ENCODE peak calls at places on chromosome 12, in eight cellular contexts. J, H, S, T, L, O, W and R are unnamed samples.

GRCh38 chr12:26379777-26380467 is 184.5 kb downstream of the SSPN start:
- DNase-seq in J (no peak), H (no peak), S (no peak), T (no peak), L (no peak), O (no peak), W (no peak), R (no peak)

GRCh38 chr12:56336361-56337167 is 2.1 kb upstream of the IL23A start:
- DNase-seq in J (no peak), H (no peak), S (no peak), T (no peak), L (no peak), O (no peak), W (no peak), R (no peak)

GRCh38 chr12:43289412-43289811 is 262.6 kb downstream of the ADAMTS20 start:
- DNase-seq in J (no peak), H (no peak), S (no peak), T (no peak), L (no peak), O (no peak), W (no peak), R (no peak)

GRCh38 chr12:85468356-85469157 is 188.5 kb downstream of the ALX1 start:
- DNase-seq in J (no peak), H (no peak), S (peak), T (peak), L (peak), O (peak), W (peak), R (peak)

GRCh38 chr12:56728139-56728861 is 3.2 kb upstream of the NACA start:
- DNase-seq in J (no peak), H (no peak), S (no peak), T (no peak), L (no peak), O (no peak), W (no peak), R (no peak)

GRCh38 chr12:117098071-117098360 is 1.2 kb downstream of the TESC start:
- DNase-seq in J (no peak), H (no peak), S (no peak), T (no peak), L (no peak), O (no peak), W (no peak), R (no peak)

GRCh38 chr12:98420403-98420800 is 95.0 kb upstream of the TMPO start:
- DNase-seq in J (no peak), H (no peak), S (peak), T (no peak), L (no peak), O (no peak), W (no peak), R (no peak)

GRCh38 chr12:91577586-91578539 is 395.2 kb upstream of the DCN start:
- DNase-seq in J (no peak), H (no peak), S (no peak), T (no peak), L (peak), O (peak), W (peak), R (peak)

GRCh38 chr12:94725375-94726168 is 75.2 kb upstream of the TMCC3 start:
- DNase-seq in J (no peak), H (no peak), S (peak), T (no peak), L (peak), O (peak), W (peak), R (peak)

GRCh38 chr12:95574030-95574429 is 22.8 kb upstream of the USP44 start:
- DNase-seq in J (no peak), H (no peak), S (peak), T (no peak), L (no peak), O (no peak), W (no peak), R (no peak)

GRCh38 chr12:48388938-48389337 is 38.2 kb upstream of the ZNF641 start:
- DNase-seq in J (no peak), H (no peak), S (no peak), T (no peak), L (no peak), O (no peak), W (no peak), R (no peak)

GRCh38 chr12:124371366-124371765 is 76.5 kb downstream of the RFLNA start:
- DNase-seq in J (no peak), H (no peak), S (no peak), T (no peak), L (no peak), O (no peak), W (no peak), R (no peak)

GRCh38 chr12:98591209-98591608 is 2.3 kb upstream of the SLC25A3 start:
- DNase-seq in J (no peak), H (no peak), S (peak), T (no peak), L (no peak), O (no peak), W (no peak), R (peak)

GRCh38 chr12:13024151-13024946 is 19.8 kb upstream of the FAM234B start:
- DNase-seq in J (no peak), H (no peak), S (no peak), T (no peak), L (peak), O (peak), W (peak), R (peak)

GRCh38 chr12:115694564-115694963 is 582.9 kb downstream of the MED13L start:
- DNase-seq in J (no peak), H (no peak), S (no peak), T (no peak), L (no peak), O (no peak), W (no peak), R (no peak)

GRCh38 chr12:110247340-110248095 is 33.5 kb upstream of the ATP2A2 start:
- DNase-seq in J (no peak), H (no peak), S (peak), T (no peak), L (peak), O (no peak), W (peak), R (peak)

GRCh38 chr12:87671757-87672156 is 357.4 kb downstream of the C12orf50 start:
- DNase-seq in J (no peak), H (no peak), S (no peak), T (no peak), L (no peak), O (no peak), W (no peak), R (no peak)

GRCh38 chr12:6666211-6666610 is 3.3 kb upstream of the ING4 start:
- DNase-seq in J (no peak), H (no peak), S (no peak), T (no peak), L (no peak), O (no peak), W (no peak), R (peak)

DNA sequence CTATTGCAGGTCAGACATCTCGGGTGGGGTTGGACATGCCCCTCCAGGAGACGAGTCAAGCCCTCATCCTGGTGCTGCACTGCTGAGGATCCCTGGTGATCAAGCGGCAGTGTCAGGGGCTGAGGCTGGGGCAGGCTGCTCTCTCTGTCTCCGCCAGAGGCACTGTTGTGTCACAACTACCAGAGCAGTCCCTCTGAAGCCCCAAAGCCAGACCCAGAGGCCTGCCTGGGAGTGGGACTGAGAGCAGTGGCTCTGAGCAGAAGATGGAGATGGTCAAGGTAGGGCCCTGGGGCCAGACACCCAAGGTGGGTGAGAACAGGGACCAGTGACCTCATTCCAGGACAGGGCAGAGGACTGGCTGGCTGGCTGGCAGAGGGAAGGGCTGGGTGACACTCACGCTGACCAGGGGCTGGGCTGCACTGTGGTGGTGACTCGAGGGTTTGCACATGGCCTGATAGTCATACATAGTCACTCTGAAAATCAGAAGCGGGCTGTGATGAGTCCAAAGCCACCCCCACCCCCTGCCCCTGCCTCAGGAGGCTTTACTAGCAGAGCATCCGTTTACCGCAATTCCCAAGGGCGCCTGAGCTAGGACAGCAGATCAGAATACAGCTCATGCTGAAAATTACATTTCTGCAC is 19.6 kb upstream of the LRTM2 start:
- DNase-seq in J (peak), H (peak), S (peak), T (no peak), L (no peak), O (no peak), W (peak), R (peak)
- TF ChIP-seq CTCF in J (peak), H (peak), S (peak), T (peak), L (peak), O (no peak), W (no peak), R (peak)

DNA sequence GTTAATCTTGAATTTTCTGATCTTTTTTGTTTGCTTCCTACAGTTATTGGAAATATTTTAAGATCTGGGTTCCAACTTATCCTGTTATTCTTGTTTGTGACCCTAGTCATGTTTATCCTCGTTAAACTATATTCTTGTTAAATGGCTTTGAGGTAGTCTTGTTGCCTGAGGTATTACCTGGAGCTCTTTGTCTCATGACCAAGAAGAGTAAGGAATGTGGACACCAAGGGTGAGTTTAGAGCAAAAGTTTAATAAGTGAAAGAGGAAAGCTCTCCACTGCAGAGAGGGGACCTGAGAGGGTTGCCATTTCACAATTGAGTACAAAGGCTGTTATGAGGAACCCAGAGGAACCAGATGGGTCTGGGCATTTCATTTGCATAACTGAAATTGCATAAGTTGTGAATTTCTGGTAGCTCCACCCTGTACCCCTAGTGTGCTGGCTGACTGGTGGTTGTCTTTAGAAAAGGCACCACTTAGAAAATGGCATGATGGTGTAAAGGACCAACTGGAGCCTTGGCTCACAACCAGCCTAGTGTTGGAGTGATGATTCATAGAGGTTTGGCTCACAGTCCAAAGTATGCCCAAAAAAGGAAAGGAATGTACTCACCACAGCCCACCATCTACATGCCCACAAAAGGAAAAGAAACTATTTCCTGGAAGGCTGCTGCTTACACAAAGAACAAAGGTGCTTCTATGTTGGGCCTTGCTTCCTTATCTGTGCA is 36.7 kb upstream of the RESF1 start:
- DNase-seq in J (no peak), H (no peak), S (no peak), T (no peak), L (no peak), O (peak), W (peak), R (peak)
- H3K4me3 ChIP-seq in J (no peak), H (no peak), S (peak), T (no peak), L (no peak), O (no peak), W (no peak), R (no peak)

GRCh38 chr12:20601668-20602280 is 93.4 kb upstream of the SLCO1C1 start:
- DNase-seq in J (no peak), H (no peak), S (no peak), T (no peak), L (peak), O (peak), W (peak), R (peak)
- TF ChIP-seq CTCF in J (peak), H (peak), S (peak), T (peak), L (peak), O (peak), W (peak), R (peak)

DNA sequence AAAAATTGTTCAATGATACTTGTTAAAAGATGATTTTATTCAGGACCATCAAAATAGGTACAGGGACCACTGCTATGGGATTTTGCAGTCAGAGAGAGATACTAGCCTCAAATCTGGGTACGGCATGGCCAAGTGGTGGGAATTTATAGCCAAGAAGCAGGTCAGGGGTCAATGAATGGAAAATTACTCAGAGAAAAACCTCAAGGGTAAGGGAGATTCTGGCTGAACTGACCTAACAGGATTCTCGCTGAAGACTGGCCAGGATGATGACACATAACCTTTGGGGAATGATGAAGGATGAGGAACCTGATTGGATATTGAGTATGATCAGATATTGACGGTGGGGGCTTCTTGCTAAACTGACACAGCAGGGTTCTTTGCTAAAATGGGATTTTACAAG is 32.7 kb downstream of the DEPDC4 start:
- DNase-seq in J (no peak), H (no peak), S (no peak), T (no peak), L (no peak), O (no peak), W (no peak), R (peak)
- H3K4me3 ChIP-seq in J (no peak), H (no peak), S (no peak), T (no peak), L (no peak), O (no peak), W (no peak), R (no peak)

GRCh38 chr12:132125736-132126135 is 18.4 kb downstream of the DDX51 start:
- DNase-seq in J (peak), H (no peak), S (peak), T (no peak), L (no peak), O (no peak), W (no peak), R (no peak)
- TF ChIP-seq CTCF in J (no peak), H (no peak), S (no peak), T (no peak), L (no peak), O (no peak), W (no peak), R (no peak)